ENCODE peak calls at places on chromosome 2, in seven cellular contexts. H, L, G, O, P, J and T are unnamed samples.

GRCh38 chr2:20050712-20051517 is 513 bp downstream of the LAPTM4A start:
- DNase-seq in H (peak), L (peak), G (peak), O (peak), P (peak), J (peak), T (peak)

GRCh38 chr2:29921560-29921915 is at the start of gene ALK:
- DNase-seq in H (peak), L (peak), G (peak), O (no peak), P (peak), J (peak), T (peak)

GRCh38 chr2:19611491-19612332 is 253.3 kb upstream of the OSR1 start:
- DNase-seq in H (peak), L (no peak), G (no peak), O (no peak), P (no peak), J (peak), T (no peak)

GRCh38 chr2:99261242-99261641 is 5.8 kb upstream of the LYG2 start:
- DNase-seq in H (no peak), L (no peak), G (no peak), O (no peak), P (no peak), J (no peak), T (no peak)

GRCh38 chr2:187552959-187553681 is 1.1 kb downstream of the TFPI start:
- DNase-seq in H (peak), L (no peak), G (no peak), O (no peak), P (no peak), J (peak), T (peak)

GRCh38 chr2:212227755-212228154 is 310.8 kb downstream of the ERBB4 start:
- DNase-seq in H (peak), L (no peak), G (no peak), O (no peak), P (peak), J (peak), T (no peak)

GRCh38 chr2:127420039-127420864 is 2.0 kb downstream of the PROC start:
- DNase-seq in H (no peak), L (no peak), G (no peak), O (no peak), P (no peak), J (no peak), T (no peak)

GRCh38 chr2:98459776-98460175 is 15.1 kb downstream of the INPP4A start:
- DNase-seq in H (peak), L (no peak), G (no peak), O (no peak), P (no peak), J (peak), T (no peak)

GRCh38 chr2:13135856-13136255 is 419.1 kb downstream of the TRIB2 start:
- DNase-seq in H (no peak), L (no peak), G (no peak), O (no peak), P (no peak), J (no peak), T (no peak)

GRCh38 chr2:195498176-195498575 is 158.8 kb upstream of the SLC39A10 start:
- DNase-seq in H (peak), L (peak), G (peak), O (no peak), P (peak), J (peak), T (peak)

GRCh38 chr2:20480913-20481312 is 34.0 kb downstream of the RHOB start:
- DNase-seq in H (no peak), L (no peak), G (no peak), O (no peak), P (no peak), J (no peak), T (no peak)

GRCh38 chr2:106028192-106028591 is 165.9 kb downstream of the UXS1 start:
- DNase-seq in H (no peak), L (no peak), G (no peak), O (no peak), P (no peak), J (no peak), T (no peak)

GRCh38 chr2:33570681-33571080 is 28.4 kb downstream of the FAM98A start:
- DNase-seq in H (no peak), L (no peak), G (no peak), O (no peak), P (no peak), J (no peak), T (no peak)

GRCh38 chr2:75709297-75709696 is 1.4 kb downstream of the GCFC2 start:
- DNase-seq in H (no peak), L (no peak), G (no peak), O (no peak), P (no peak), J (peak), T (no peak)

GRCh38 chr2:205218056-205218455 is 464.2 kb upstream of the NRP2 start:
- DNase-seq in H (peak), L (no peak), G (no peak), O (no peak), P (no peak), J (no peak), T (no peak)

GRCh38 chr2:20617081-20617575 is 33.8 kb downstream of the HS1BP3 start:
- DNase-seq in H (no peak), L (peak), G (no peak), O (peak), P (peak), J (peak), T (no peak)

GRCh38 chr2:85369500-85369899 is 14.9 kb downstream of the ELMOD3 start:
- DNase-seq in H (no peak), L (no peak), G (no peak), O (no peak), P (no peak), J (no peak), T (no peak)

GRCh38 chr2:222424729-222425671 is 657 bp downstream of the SGPP2 start:
- DNase-seq in H (no peak), L (peak), G (no peak), O (peak), P (no peak), J (no peak), T (peak)

DNA sequence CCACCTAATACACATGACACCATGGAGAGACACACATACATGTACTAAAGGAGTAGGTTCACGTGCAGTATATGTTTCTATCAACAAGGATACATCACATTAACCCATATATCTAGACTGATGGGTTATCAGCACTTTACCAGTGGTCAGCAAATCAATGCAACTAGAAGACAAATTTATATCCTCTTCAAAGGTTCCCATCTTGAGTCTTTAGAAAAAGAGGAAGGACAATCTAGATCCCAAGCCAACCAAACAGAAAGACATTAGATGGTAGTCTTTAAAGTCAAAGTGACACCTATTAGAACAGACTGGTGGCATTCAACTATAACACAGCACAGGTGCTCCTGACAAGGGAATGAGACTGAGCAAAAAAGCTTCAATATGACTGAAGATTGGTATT is 13.8 kb upstream of the SERTAD2 start:
- DNase-seq in H (no peak), L (no peak), G (no peak), O (no peak), P (no peak), J (no peak), T (no peak)
- H3K18ac ChIP-seq in H (no peak), L (no peak), G (no peak), O (no peak), P (no peak), J (no peak), T (no peak)

GRCh38 chr2:23459032-23459431 is 74.1 kb downstream of the KLHL29 start:
- DNase-seq in H (no peak), L (no peak), G (no peak), O (no peak), P (no peak), J (no peak), T (no peak)
- H3K18ac ChIP-seq in H (no peak), L (no peak), G (no peak), O (no peak), P (no peak), J (no peak), T (no peak)

GRCh38 chr2:152609699-152610098 is 107.6 kb downstream of the PRPF40A start:
- DNase-seq in H (no peak), L (no peak), G (no peak), O (no peak), P (no peak), J (no peak), T (no peak)

GRCh38 chr2:152613235-152613634 is 104.0 kb downstream of the PRPF40A start:
- DNase-seq in H (peak), L (no peak), G (no peak), O (no peak), P (no peak), J (no peak), T (no peak)

GRCh38 chr2:152609174-152609573 is 108.1 kb downstream of the PRPF40A start:
- DNase-seq in H (no peak), L (no peak), G (no peak), O (no peak), P (no peak), J (no peak), T (no peak)

GRCh38 chr2:152615177-152615576 is 102.1 kb downstream of the PRPF40A start:
- DNase-seq in H (no peak), L (no peak), G (no peak), O (no peak), P (no peak), J (no peak), T (no peak)

GRCh38 chr2:152611458-152612231 is 105.6 kb downstream of the PRPF40A start:
- DNase-seq in H (peak), L (no peak), G (no peak), O (no peak), P (peak), J (peak), T (peak)
- H3K18ac ChIP-seq in H (no peak), L (no peak), G (no peak), O (no peak), P (no peak), J (no peak), T (no peak)

GRCh38 chr2:48295421-48295820 is 234.5 kb upstream of the STON1 start:
- DNase-seq in H (no peak), L (no peak), G (no peak), O (no peak), P (no peak), J (no peak), T (no peak)
- H3K18ac ChIP-seq in H (no peak), L (no peak), G (no peak), O (no peak), P (no peak), J (no peak), T (no peak)

GRCh38 chr2:231102772-231103171 is 22.1 kb downstream of the HTR2B start:
- DNase-seq in H (peak), L (no peak), G (no peak), O (no peak), P (no peak), J (no peak), T (no peak)
- H3K18ac ChIP-seq in H (no peak), L (no peak), G (no peak), O (no peak), P (no peak), J (no peak), T (no peak)

GRCh38 chr2:88090446-88091283 is 23.0 kb downstream of the SMYD1 start:
- DNase-seq in H (no peak), L (no peak), G (no peak), O (no peak), P (no peak), J (no peak), T (no peak)
- H3K18ac ChIP-seq in H (no peak), L (no peak), G (no peak), O (no peak), P (no peak), J (no peak), T (no peak)

GRCh38 chr2:234987754-234988153 is 35.9 kb downstream of the SH3BP4 start:
- DNase-seq in H (no peak), L (no peak), G (no peak), O (no peak), P (no peak), J (no peak), T (no peak)

GRCh38 chr2:234986866-234987720 is 35.3 kb downstream of the SH3BP4 start:
- DNase-seq in H (no peak), L (no peak), G (no peak), O (no peak), P (no peak), J (peak), T (peak)

GRCh38 chr2:234985608-234986115 is 33.8 kb downstream of the SH3BP4 start:
- DNase-seq in H (no peak), L (no peak), G (no peak), O (no peak), P (no peak), J (no peak), T (no peak)

GRCh38 chr2:234988491-234988890 is 36.7 kb downstream of the SH3BP4 start:
- DNase-seq in H (no peak), L (no peak), G (no peak), O (no peak), P (no peak), J (no peak), T (no peak)

DNA sequence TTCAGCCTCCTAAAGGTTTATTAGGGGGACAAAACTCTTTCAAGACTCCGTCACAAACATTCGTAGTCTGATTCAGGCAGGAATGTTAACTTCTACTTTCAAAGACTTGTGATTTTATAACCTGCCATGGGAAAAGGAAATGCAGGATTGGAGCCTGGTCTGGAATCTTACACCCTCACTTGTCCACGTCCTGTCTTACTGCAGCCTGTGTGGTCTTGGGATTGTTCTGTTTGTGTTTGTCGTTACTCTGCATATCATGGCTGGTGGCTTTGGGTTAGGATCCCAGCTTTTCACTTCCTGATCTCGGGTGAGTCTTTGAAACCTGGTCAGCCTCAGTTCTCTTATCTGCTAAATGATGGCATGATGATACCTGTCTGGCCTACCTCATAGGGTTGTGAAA is 34.5 kb downstream of the SH3BP4 start:
- DNase-seq in H (no peak), L (no peak), G (no peak), O (no peak), P (peak), J (peak), T (no peak)
- H3K18ac ChIP-seq in H (no peak), L (no peak), G (no peak), O (no peak), P (no peak), J (peak), T (no peak)